ENCODE peak calls at places on chromosomes 7 and 10, in five cellular contexts. A is CD8-positive, alpha-beta T cell; I is Panc1; V is OCI-LY7; K is upper lobe of right lung. Z is an unnamed sample.

GRCh38 chr10:101143354-101143648 is 12.2 kb downstream of the TLX1 start:
- DNase-seq in I (no peak), A (no peak), K (no peak), V (no peak), Z (no peak)

GRCh38 chr10:12369982-12370381 is 20.6 kb downstream of the CAMK1D start:
- DNase-seq in A (no peak), K (no peak), V (no peak), I (no peak), Z (no peak)

GRCh38 chr10:17028843-17029580 is 100.6 kb downstream of the CUBN start:
- DNase-seq in V (no peak), A (no peak), I (no peak), K (no peak), Z (no peak)

GRCh38 chr7:130683026-130683425 is 3.3 kb downstream of the TSGA13 start:
- DNase-seq in K (no peak), V (no peak), A (no peak), I (no peak), Z (no peak)

GRCh38 chr10:24468281-24468751 is 255.4 kb downstream of the ARHGAP21 start:
- DNase-seq in A (no peak), K (no peak), I (no peak), V (no peak), Z (no peak)

GRCh38 chr10:6179078-6179477 is 23.7 kb upstream of the PFKFB3 start:
- DNase-seq in A (no peak), K (no peak), I (no peak), V (no peak), Z (no peak)

GRCh38 chr7:101632641-101633040 is 3.5 kb upstream of the MYL10 start:
- DNase-seq in I (no peak), V (no peak), K (no peak), A (no peak), Z (no peak)

GRCh38 chr7:47884675-47885074 is 63.6 kb downstream of the PKD1L1 start:
- DNase-seq in K (no peak), I (no peak), A (no peak), V (no peak), Z (no peak)

GRCh38 chr10:60186315-60187071 is 203.2 kb downstream of the ANK3 start:
- DNase-seq in V (no peak), K (no peak), A (no peak), I (no peak), Z (no peak)

GRCh38 chr7:17599733-17600685 is 301.6 kb downstream of the AHR start:
- DNase-seq in A (no peak), V (no peak), I (peak), K (no peak), Z (peak)

GRCh38 chr7:100603697-100604077 is 1.5 kb downstream of the PCOLCE start:
- DNase-seq in A (no peak), I (no peak), K (no peak), V (no peak), Z (peak)

GRCh38 chr7:104039363-104039762 is 49.9 kb upstream of the RELN start:
- DNase-seq in K (no peak), A (no peak), V (no peak), I (no peak), Z (no peak)

GRCh38 chr7:118312051-118312450 is 87.5 kb downstream of the ANKRD7 start:
- DNase-seq in A (no peak), V (peak), K (no peak), I (no peak), Z (no peak)

GRCh38 chr7:6226194-6226799 is 46.1 kb downstream of the CYTH3 start:
- DNase-seq in I (no peak), K (no peak), V (no peak), A (no peak), Z (peak)

GRCh38 chr7:102433319-102434038 is at the start of gene ORAI2:
- DNase-seq in A (peak), V (peak), I (no peak), K (peak), Z (peak)

GRCh38 chr10:12640026-12640425 is 290.7 kb downstream of the CAMK1D start:
- DNase-seq in I (no peak), A (no peak), K (no peak), V (no peak), Z (no peak)

GRCh38 chr7:104225441-104225840 is 17.6 kb upstream of the ORC5 start:
- DNase-seq in K (no peak), I (no peak), A (no peak), V (no peak), Z (no peak)

GRCh38 chr7:17680026-17680425 is 260.3 kb downstream of the SNX13 start:
- DNase-seq in I (no peak), A (no peak), V (no peak), K (peak), Z (peak)

GRCh38 chr7:50858528-50859245 is 76.0 kb upstream of the GRB10 start:
- DNase-seq in A (no peak), V (no peak), K (no peak), I (no peak), Z (no peak)

GRCh38 chr10:92753865-92754264 is 64.1 kb downstream of the HHEX start:
- DNase-seq in V (no peak), I (no peak), K (no peak), A (no peak), Z (no peak)

GRCh38 chr10:92747600-92747999 is 57.8 kb downstream of the HHEX start:
- DNase-seq in I (no peak), V (no peak), A (peak), K (no peak), Z (no peak)

GRCh38 chr10:92751827-92752226 is 62.1 kb downstream of the HHEX start:
- DNase-seq in V (no peak), K (no peak), A (no peak), I (no peak), Z (no peak)

GRCh38 chr10:92751534-92751811 is 61.7 kb downstream of the HHEX start:
- DNase-seq in V (no peak), I (no peak), K (no peak), A (no peak), Z (no peak)

GRCh38 chr10:92750788-92751533 is 61.2 kb downstream of the HHEX start:
- DNase-seq in K (no peak), V (no peak), A (no peak), I (no peak), Z (peak)
- H3K4me3 ChIP-seq in K (no peak), V (no peak), A (no peak), I (no peak), Z (no peak)

DNA sequence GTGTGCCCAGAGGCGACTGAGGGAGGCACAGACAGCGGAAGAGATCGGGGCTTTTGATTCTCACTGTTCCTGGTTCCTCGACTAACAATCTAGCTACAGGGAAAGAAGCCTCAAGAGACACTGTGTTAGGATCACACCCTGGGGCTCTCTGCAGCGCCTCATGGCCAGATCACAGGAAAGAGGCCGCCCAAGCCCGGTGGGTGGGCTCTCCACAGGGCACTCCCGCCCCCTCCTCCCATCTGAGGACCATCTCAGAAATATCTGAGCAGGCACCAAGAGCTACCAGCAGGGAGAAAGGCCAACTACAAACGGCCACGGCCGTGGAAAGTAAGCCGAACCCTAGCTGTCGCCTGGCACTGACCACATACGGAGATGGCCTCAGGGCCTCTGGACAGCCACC is 224.2 kb downstream of the MLLT10 start:
- DNase-seq in I (no peak), V (no peak), A (no peak), K (no peak), Z (no peak)
- TF ChIP-seq CTCF in I (no peak), V (no peak), A (no peak), K (no peak), Z (no peak)

DNA sequence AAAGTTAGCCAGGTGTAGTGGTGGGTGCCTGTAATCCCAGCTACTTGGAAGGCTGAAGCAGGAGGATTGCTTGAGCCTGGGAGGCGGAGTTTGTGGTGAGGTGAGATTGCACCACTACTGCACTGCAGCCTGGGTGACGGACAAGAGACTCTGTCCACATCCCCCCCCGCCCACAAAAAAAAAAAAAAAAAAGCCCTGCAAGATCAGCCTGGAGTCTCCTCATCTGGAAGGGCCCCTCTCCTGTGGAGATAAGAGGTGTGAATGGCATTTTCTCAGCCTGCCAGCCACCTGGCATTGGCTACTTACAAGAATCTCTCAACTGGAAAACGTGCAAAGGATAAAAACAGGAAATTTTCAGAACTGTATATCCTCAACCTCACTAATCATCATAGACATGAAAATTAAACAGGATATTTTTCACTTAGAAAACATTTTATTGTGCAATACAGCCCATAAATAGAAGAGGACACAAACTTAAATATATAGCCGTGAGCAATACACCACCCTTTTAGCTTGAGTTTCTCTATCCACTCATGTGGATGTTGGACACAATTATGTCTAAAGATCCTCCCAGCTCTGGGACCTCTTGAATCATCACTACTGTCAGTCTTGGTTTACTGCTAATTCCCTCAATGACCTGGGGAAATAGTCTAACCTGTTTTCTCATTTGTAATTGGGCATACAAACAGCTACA is 11.3 kb upstream of the TSPAN15 start:
- DNase-seq in A (no peak), V (no peak), K (peak), I (no peak), Z (peak)
- H3K4me3 ChIP-seq in A (no peak), V (no peak), K (no peak), I (no peak), Z (no peak)

GRCh38 chr7:142319970-142320369 is 62.1 kb upstream of the PRSS58 start:
- DNase-seq in V (peak), A (peak), I (no peak), K (no peak), Z (peak)
- TF ChIP-seq CTCF in V (peak), A (peak), I (peak), K (no peak), Z (peak)

DNA sequence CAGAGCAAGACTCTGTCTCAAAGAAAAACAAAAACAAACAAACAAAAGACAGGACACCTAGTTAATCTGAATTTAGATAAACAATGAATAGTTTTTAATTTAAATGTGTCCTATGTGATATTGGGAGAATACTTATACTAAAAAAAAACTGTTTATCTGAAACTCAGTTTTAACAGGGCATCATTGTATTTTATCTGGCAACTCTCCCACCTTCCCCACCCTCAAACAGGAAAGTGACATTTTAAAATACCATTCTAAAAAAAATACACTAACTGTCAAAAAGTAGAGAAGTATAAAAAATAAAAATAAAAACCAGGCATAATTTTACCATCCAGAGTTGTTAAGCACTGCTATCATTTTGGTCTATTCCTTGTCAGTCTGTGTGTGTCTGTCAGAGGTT is 119.0 kb downstream of the RTKN2 start:
- DNase-seq in K (no peak), V (no peak), I (no peak), A (no peak), Z (no peak)
- H3K4me3 ChIP-seq in K (no peak), V (no peak), I (no peak), A (no peak), Z (no peak)

DNA sequence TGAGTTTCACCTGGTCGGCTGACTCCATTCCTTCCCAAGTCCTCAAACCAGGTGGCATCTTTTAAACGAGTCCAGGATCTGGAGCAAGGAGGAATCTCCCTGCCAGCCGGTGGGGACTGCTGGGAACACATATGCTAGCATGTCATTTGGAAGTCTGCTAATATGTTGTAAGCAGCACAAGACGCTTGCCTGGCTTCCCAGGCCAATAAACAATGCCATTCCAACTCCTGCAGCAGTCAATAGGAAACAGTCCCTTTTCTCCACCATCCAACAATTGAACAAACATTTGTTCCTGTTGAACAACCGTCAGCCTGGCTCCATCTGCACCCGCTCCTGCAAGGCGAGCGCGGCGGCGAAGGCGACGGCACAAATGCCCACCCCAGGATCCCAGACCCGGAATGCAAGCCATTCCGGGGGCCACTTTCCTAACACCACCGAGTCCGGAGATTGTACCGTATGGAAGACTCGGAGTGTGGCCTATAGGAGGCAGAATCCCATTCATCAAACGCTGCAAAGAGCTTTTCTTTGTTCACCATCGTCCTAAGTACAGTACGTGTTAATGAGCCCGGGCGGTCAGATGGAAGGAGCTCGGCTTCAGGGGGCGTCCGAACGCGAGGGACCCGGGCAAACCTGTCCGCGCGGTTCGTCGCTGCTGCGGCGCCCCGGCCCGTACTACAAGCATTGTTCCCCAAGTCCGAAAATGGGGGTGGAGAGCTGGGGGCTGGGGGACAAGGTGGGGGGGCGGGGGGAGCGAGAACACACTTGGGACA is 1.6 kb downstream of the FAM53B start:
- DNase-seq in A (no peak), I (no peak), K (no peak), V (peak), Z (peak)
- TF ChIP-seq CTCF in A (no peak), I (peak), K (no peak), V (peak), Z (peak)

GRCh38 chr7:115477193-115477651 is 553.3 kb downstream of the TFEC start:
- DNase-seq in I (no peak), A (no peak), V (no peak), K (no peak), Z (peak)

GRCh38 chr7:115478426-115478825 is 552.1 kb downstream of the TFEC start:
- DNase-seq in A (no peak), K (no peak), I (no peak), V (no peak), Z (peak)

GRCh38 chr7:115475774-115476407 is 554.0 kb downstream of the MDFIC start:
- DNase-seq in I (no peak), A (no peak), V (no peak), K (no peak), Z (no peak)

GRCh38 chr7:115475206-115475605 is 553.3 kb downstream of the MDFIC start:
- DNase-seq in I (no peak), V (no peak), A (no peak), K (no peak), Z (no peak)

GRCh38 chr7:115476666-115477065 is 553.9 kb downstream of the TFEC start:
- DNase-seq in A (no peak), K (no peak), V (no peak), I (no peak), Z (no peak)
- H3K4me3 ChIP-seq in A (no peak), K (peak), V (no peak), I (no peak), Z (peak)

Z was measured in choroid plexus epithelial cell.